ENCODE peak calls at places on chromosomes 11 and 22, in four cellular contexts. D, V, S and K are unnamed samples.

GRCh38 chr11:88979641-88980040 is 86.1 kb downstream of the GRM5 start:
- DNase-seq in D (peak), V (no peak), S (no peak), K (no peak)

GRCh38 chr11:10473371-10473770 is 18.3 kb downstream of the AMPD3 start:
- DNase-seq in D (no peak), V (no peak), S (no peak), K (no peak)

GRCh38 chr11:75668508-75669297 is at the start of gene MAP6:
- DNase-seq in D (peak), V (no peak), S (no peak), K (no peak)

GRCh38 chr11:60919956-60920355 is 4.3 kb upstream of the TMEM132A start:
- DNase-seq in D (no peak), V (no peak), S (no peak), K (no peak)

GRCh38 chr11:129012880-129013279 is 70.2 kb upstream of the TP53AIP1 start:
- DNase-seq in D (no peak), V (no peak), S (no peak), K (no peak)

GRCh38 chr11:131987703-131988102 is 617.3 kb downstream of the NTM start:
- DNase-seq in D (peak), V (no peak), S (no peak), K (no peak)

GRCh38 chr11:101255036-101255435 is 125.4 kb upstream of the PGR start:
- DNase-seq in D (no peak), V (no peak), S (no peak), K (no peak)

GRCh38 chr11:63829823-63830489 is 9.0 kb upstream of the MARK2 start:
- DNase-seq in D (no peak), V (no peak), S (no peak), K (no peak)

GRCh38 chr11:74322667-74323066 is 11.2 kb upstream of the P4HA3 start:
- DNase-seq in D (no peak), V (peak), S (no peak), K (no peak)

GRCh38 chr22:46053563-46054090 is 76.7 kb upstream of the WNT7B start:
- DNase-seq in D (no peak), V (peak), S (no peak), K (peak)

GRCh38 chr11:11691296-11692141 is 69.7 kb upstream of the GALNT18 start:
- DNase-seq in D (no peak), V (no peak), S (peak), K (no peak)

GRCh38 chr22:41511521-41511968 is 32.7 kb downstream of the POLR3H start:
- DNase-seq in D (no peak), V (no peak), S (no peak), K (no peak)

GRCh38 chr11:10931761-10932700 is 74.2 kb upstream of the ZBED5 start:
- DNase-seq in D (no peak), V (peak), S (no peak), K (no peak)

GRCh38 chr11:35088676-35089075 is 50.3 kb upstream of the CD44 start:
- DNase-seq in D (peak), V (no peak), S (no peak), K (no peak)

GRCh38 chr22:48398181-48398905 is 1429.3 kb downstream of the BRD1 start:
- DNase-seq in D (no peak), V (peak), S (no peak), K (no peak)

GRCh38 chr11:70729949-70730348 is 331.6 kb downstream of the CTTN start:
- DNase-seq in D (no peak), V (peak), S (no peak), K (no peak)

GRCh38 chr11:2807801-2808241 is 77.8 kb downstream of the CDKN1C start:
- DNase-seq in D (no peak), V (peak), S (peak), K (peak)

GRCh38 chr22:26662160-26662559 is 4.8 kb downstream of the MIAT start:
- DNase-seq in D (no peak), V (no peak), S (no peak), K (no peak)

GRCh38 chr11:134584706-134585445 is 172.8 kb upstream of the B3GAT1 start:
- DNase-seq in D (no peak), V (no peak), S (no peak), K (no peak)
- TF ChIP-seq CTCF in D (no peak), V (no peak), S (no peak), K (no peak)

GRCh38 chr11:65500262-65501004 is 1.6 kb downstream of the MALAT1 start:
- DNase-seq in D (peak), V (peak), S (no peak), K (peak)
- TF ChIP-seq CTCF in D (no peak), V (no peak), S (no peak), K (no peak)

DNA sequence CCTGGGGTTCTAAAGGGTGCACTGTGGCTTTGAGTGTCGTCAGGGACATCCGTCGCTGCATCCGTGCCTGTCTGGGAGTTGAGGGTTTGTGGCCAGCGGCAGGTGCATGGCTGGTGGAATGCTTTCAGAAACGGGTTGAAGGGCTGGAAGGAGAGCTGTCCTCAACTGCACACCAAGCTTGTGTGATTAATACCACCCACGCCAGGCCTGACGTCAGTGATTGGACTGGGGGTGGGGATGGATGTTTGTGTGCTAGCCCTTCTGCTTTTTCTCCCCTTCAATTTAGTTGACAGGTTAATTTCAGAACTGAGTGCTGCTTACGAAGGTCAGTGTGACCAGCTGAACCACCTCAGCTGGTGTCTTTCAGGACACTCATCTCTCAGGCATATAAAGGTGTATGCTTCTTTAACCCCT is 3.2 kb upstream of the GAB2 start:
- DNase-seq in D (peak), V (peak), S (no peak), K (peak)
- TF ChIP-seq CTCF in D (no peak), V (no peak), S (no peak), K (no peak)

DNA sequence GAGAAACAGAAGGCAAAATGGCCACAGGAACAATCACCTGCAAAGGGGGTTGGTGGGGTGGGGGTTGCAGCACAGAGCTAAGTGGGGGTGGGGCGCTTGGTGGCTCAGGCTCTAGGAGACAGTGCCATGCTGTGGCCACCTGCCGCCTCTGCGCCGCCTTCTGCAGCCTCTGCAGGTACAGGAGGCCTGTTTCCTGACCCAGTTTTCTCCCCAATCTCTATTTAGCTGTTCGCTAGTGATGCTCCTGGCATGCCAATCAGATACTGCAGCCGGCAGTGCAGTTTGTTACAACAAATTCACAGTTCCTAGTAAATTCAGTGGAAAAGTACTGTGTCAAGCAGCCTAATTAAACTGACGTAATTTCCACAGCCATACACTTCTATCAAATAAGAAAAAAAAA is 106.4 kb downstream of the SERGEF start:
- DNase-seq in D (no peak), V (no peak), S (peak), K (no peak)
- TF ChIP-seq CTCF in D (peak), V (no peak), S (peak), K (no peak)

GRCh38 chr22:29992341-29993275 is 87.7 kb upstream of the HORMAD2 start:
- DNase-seq in D (peak), V (no peak), S (no peak), K (no peak)

GRCh38 chr22:29998627-29999026 is 81.6 kb upstream of the HORMAD2 start:
- DNase-seq in D (no peak), V (no peak), S (no peak), K (no peak)

GRCh38 chr22:29997516-29997915 is 82.7 kb upstream of the HORMAD2 start:
- DNase-seq in D (no peak), V (no peak), S (no peak), K (no peak)

GRCh38 chr22:29994941-29995340 is 85.3 kb upstream of the HORMAD2 start:
- DNase-seq in D (peak), V (no peak), S (no peak), K (no peak)

DNA sequence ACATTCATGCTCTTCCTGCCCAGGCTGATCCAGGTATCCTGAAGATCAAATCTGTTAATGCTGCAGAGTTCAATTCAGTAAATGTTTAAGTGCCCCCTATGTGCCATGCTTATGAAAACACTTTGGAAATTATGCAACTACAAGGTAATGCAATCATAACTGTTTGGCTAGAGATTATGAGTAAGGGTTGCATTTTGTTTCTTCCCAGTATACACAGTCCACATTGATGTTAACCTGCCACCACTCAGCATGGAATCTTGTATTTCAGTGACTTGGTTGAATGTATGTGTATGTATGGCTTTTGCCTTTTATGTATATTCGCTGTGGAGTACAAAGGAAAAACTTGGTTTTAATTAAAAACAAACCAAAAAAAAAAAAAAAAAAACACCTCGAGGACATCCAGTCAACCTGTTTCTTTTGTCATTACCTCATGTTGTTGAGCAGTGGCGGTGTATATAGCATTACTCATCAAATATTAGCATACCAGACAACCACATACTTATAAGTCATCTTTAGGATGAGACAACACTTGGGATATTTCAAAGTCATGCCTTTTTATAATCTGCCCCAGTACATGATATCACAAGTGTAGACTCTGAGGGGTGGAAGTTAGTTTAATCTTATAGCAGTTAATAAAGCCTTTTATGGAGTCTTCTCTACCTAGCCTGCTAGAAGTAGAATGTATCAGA is 86.1 kb upstream of the HORMAD2 start:
- DNase-seq in D (peak), V (no peak), S (no peak), K (no peak)
- TF ChIP-seq CTCF in D (peak), V (no peak), S (no peak), K (no peak)

GRCh38 chr11:86449993-86450629 is 75.4 kb downstream of the CCDC81 start:
- DNase-seq in D (no peak), V (no peak), S (no peak), K (no peak)

GRCh38 chr11:86459002-86459385 is 84.3 kb downstream of the CCDC81 start:
- DNase-seq in D (no peak), V (no peak), S (no peak), K (no peak)

GRCh38 chr11:86458294-86459001 is 83.8 kb downstream of the CCDC81 start:
- DNase-seq in D (no peak), V (no peak), S (no peak), K (no peak)

GRCh38 chr11:86456075-86456939 is 81.6 kb downstream of the CCDC81 start:
- DNase-seq in D (peak), V (peak), S (peak), K (peak)

GRCh38 chr11:86453290-86454030 is 78.8 kb downstream of the CCDC81 start:
- DNase-seq in D (no peak), V (no peak), S (no peak), K (no peak)
- TF ChIP-seq CTCF in D (no peak), V (no peak), S (no peak), K (no peak)

DNA sequence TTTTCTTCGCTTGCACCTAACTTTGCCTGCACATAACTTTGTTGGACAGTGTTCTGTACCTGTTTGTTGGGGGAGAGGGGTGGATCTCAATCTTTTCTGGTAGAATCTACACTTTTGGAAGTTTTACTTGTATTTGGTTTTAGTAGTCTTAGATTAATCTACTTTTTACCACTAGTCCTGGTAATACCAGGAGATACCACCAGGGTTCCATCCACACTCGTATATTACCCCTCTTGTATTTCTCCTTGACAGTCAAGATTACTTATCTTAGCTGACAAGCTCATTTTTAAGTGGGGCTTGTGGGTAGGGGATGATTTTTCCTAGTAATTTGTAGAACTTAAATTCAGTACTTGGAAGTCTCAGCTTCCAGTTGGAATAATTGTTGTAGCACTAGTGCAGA is 37.3 kb upstream of the TECTA start:
- DNase-seq in D (no peak), V (no peak), S (no peak), K (no peak)
- TF ChIP-seq CTCF in D (no peak), V (no peak), S (peak), K (no peak)

GRCh38 chr22:43827336-43827735 is 15.2 kb upstream of the EFCAB6 start:
- DNase-seq in D (no peak), V (no peak), S (no peak), K (no peak)

GRCh38 chr22:43827926-43828710 is 16.0 kb upstream of the EFCAB6 start:
- DNase-seq in D (no peak), V (peak), S (no peak), K (no peak)

GRCh38 chr22:43825651-43826050 is 13.5 kb upstream of the EFCAB6 start:
- DNase-seq in D (no peak), V (no peak), S (no peak), K (no peak)

GRCh38 chr22:43824724-43825485 is 12.8 kb upstream of the EFCAB6 start:
- DNase-seq in D (no peak), V (peak), S (no peak), K (no peak)

DNA sequence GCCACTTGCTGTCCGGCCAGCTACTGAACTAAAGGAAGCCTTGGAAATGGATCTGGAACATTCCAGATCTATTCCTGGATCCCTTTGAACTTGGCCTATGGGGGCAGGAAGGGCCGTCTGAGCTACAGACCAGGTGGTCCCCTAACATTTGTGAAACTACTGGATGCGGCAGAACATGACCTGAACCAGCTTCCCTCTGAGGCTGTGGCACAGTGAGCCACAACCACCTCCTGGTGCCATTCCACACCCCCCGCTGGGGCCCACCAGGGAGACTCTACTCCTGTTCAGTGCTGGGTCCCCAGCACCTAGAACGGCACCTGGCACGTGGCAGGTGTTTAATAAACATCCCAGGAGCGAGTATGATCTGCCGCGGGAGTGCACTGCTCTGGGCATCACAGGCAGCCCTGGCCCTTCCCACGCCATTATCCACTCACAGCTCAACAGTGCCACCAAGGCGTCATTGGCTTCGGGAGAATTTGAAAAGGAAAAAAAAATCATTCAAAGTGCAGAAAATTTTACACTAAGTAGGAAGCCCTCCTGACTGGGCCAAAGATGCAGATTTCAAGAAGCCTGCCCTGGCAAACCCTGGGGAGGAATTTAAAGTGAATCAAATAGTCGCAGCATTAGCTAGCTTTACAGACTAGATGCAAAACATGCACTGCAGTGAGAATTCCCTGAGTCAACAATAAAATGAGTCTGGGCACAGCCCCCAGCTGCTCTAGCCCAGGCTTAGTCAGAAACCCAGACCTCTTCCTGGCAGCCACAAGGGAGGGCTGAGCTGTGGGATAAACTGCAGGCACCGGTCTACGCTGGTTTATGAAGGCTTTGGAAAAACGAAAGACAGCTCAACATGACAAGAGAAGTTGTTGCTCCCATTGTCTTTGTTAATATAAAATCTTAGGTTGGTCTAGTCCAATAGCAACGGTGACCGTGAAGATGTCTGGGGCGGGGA is 14.3 kb upstream of the EFCAB6 start:
- DNase-seq in D (peak), V (peak), S (no peak), K (no peak)
- TF ChIP-seq CTCF in D (peak), V (no peak), S (peak), K (no peak)

GRCh38 chr22:23892626-23893445 is 1.3 kb upstream of the MIF start:
- DNase-seq in D (no peak), V (no peak), S (no peak), K (no peak)

GRCh38 chr22:23892130-23892529 is 2.1 kb upstream of the MIF start:
- DNase-seq in D (no peak), V (no peak), S (no peak), K (no peak)

GRCh38 chr22:23891726-23892125 is 2.5 kb upstream of the MIF start:
- DNase-seq in D (no peak), V (no peak), S (no peak), K (no peak)

GRCh38 chr22:23889620-23890019 is 4.6 kb upstream of the MIF start:
- DNase-seq in D (no peak), V (no peak), S (no peak), K (no peak)

GRCh38 chr22:23888615-23889401 is 5.4 kb upstream of the MIF start:
- DNase-seq in D (no peak), V (no peak), S (no peak), K (no peak)
- TF ChIP-seq CTCF in D (peak), V (no peak), S (no peak), K (no peak)